ENCODE peak calls at places on chromosome X, in four cellular contexts. D is NCI-H748 treated with DMSO at 0.1 percent for 48 hours, A is COLO829, O is H7. J is an unnamed sample.

GRCh38 chrX:69961365-69962072 is 88.2 kb downstream of the AWAT2 start:
- DNase-seq in D (no peak), O (no peak), A (no peak), J (no peak)

GRCh38 chrX:140975472-140975871 is 26.9 kb upstream of the SPANXB1 start:
- DNase-seq in A (no peak), O (no peak), D (no peak), J (no peak)

GRCh38 chrX:134727363-134727762 is 69.1 kb upstream of the PLAC1 start:
- DNase-seq in A (no peak), D (no peak), O (no peak), J (no peak)

GRCh38 chrX:105975382-105975781 is 63.1 kb downstream of the SERPINA7 start:
- DNase-seq in A (no peak), D (no peak), O (no peak), J (no peak)

GRCh38 chrX:19867411-19867732 is 20.0 kb downstream of the SH3KBP1 start:
- DNase-seq in O (no peak), A (no peak), D (no peak), J (no peak)

GRCh38 chrX:128927363-128927762 is 595.9 kb downstream of the SMARCA1 start:
- DNase-seq in O (no peak), A (no peak), D (no peak), J (no peak)

GRCh38 chrX:70133303-70134115 is at the start of gene IGBP1:
- DNase-seq in A (peak), O (peak), D (peak), J (peak)

GRCh38 chrX:47523713-47524166 is 37.3 kb upstream of the ARAF start:
- DNase-seq in O (no peak), D (no peak), A (no peak), J (no peak)

GRCh38 chrX:11215191-11215921 is 77.9 kb upstream of the AMELX start:
- DNase-seq in D (no peak), A (no peak), O (peak), J (no peak)

GRCh38 chrX:135112096-135112729 is 8.1 kb downstream of the ETDB start:
- DNase-seq in A (peak), O (no peak), D (no peak), J (no peak)

GRCh38 chrX:150508018-150508417 is 60.4 kb upstream of the MTM1 start:
- DNase-seq in O (no peak), D (no peak), A (no peak), J (no peak)

GRCh38 chrX:51922561-51922960 is 29.1 kb downstream of the MAGED1 start:
- DNase-seq in O (no peak), A (no peak), D (no peak), J (no peak)

GRCh38 chrX:39212456-39212855 is 411.2 kb downstream of the MID1IP1 start:
- DNase-seq in A (no peak), D (no peak), O (no peak), J (no peak)

GRCh38 chrX:439236-439635 is 52.5 kb upstream of the PPP2R3B start:
- DNase-seq in A (no peak), D (no peak), O (no peak), J (no peak)

GRCh38 chrX:70826715-70827114 is 81.8 kb downstream of the TEX11 start:
- DNase-seq in O (no peak), A (no peak), D (no peak), J (no peak)

GRCh38 chrX:119072771-119073170 is at the start of gene CT47C1:
- DNase-seq in D (no peak), O (no peak), A (no peak), J (no peak)

GRCh38 chrX:40483502-40483901 is 97.3 kb upstream of the ATP6AP2 start:
- DNase-seq in D (no peak), O (no peak), A (no peak), J (no peak)

GRCh38 chrX:85020216-85020615 is 16.5 kb downstream of the APOOL start:
- DNase-seq in D (no peak), O (no peak), A (no peak), J (no peak)

GRCh38 chrX:151703487-151703886 is 8.2 kb downstream of the PRRG3 start:
- DNase-seq in D (no peak), O (no peak), A (no peak), J (no peak)